ENCODE peak calls at places on chromosome 13, in five cellular contexts. G, S, O, L and F are unnamed samples. For H3K27me3, the result is how much of the 10 kb centered on the place peaks cover.

GRCh38 chr13:22801402-22802003 is 379.3 kb upstream of the SGCG start:
- DNase-seq in G (no peak), S (no peak), O (no peak), L (no peak), F (no peak)

GRCh38 chr13:96020155-96020575 is 33.0 kb downstream of the UGGT2 start:
- DNase-seq in G (no peak), S (peak), O (peak), L (no peak), F (no peak)

GRCh38 chr13:113977976-113978375 is 4.1 kb upstream of the C13orf46 start:
- DNase-seq in G (peak), S (no peak), O (no peak), L (no peak), F (no peak)

GRCh38 chr13:104011505-104012270 is 945.5 kb upstream of the SLC10A2 start:
- DNase-seq in G (peak), S (peak), O (peak), L (no peak), F (no peak)

GRCh38 chr13:113917096-113917495 is 53.2 kb upstream of the GAS6 start:
- DNase-seq in G (no peak), S (no peak), O (peak), L (no peak), F (no peak)

GRCh38 chr13:96141032-96141431 is 51.1 kb downstream of the HS6ST3 start:
- DNase-seq in G (no peak), S (peak), O (no peak), L (no peak), F (no peak)

GRCh38 chr13:31050486-31051400 is 111.0 kb downstream of the HSPH1 start:
- DNase-seq in G (no peak), S (peak), O (no peak), L (no peak), F (no peak)

GRCh38 chr13:113916330-113916815 is 52.5 kb upstream of the GAS6 start:
- DNase-seq in G (no peak), S (no peak), O (no peak), L (no peak), F (no peak)

GRCh38 chr13:40922437-40923040 is 96.6 kb downstream of the ELF1 start:
- DNase-seq in G (no peak), S (no peak), O (no peak), L (peak), F (no peak)

GRCh38 chr13:113980489-113981064 is 6.7 kb upstream of the C13orf46 start:
- DNase-seq in G (peak), S (no peak), O (no peak), L (no peak), F (no peak)

GRCh38 chr13:57630661-57631606 is 610 bp upstream of the PCDH17 start:
- DNase-seq in G (peak), S (peak), O (no peak), L (no peak), F (no peak)

GRCh38 chr13:40644838-40645620 is 21.4 kb downstream of the FOXO1 start:
- DNase-seq in G (no peak), S (no peak), O (no peak), L (no peak), F (no peak)

GRCh38 chr13:78323040-78323439 is 280.3 kb downstream of the POU4F1 start:
- DNase-seq in G (no peak), S (no peak), O (no peak), L (no peak), F (no peak)

GRCh38 chr13:75217949-75218348 is 264.0 kb downstream of the TBC1D4 start:
- DNase-seq in G (no peak), S (peak), O (no peak), L (no peak), F (no peak)

GRCh38 chr13:99894105-99894504 is 77.5 kb downstream of the ZIC5 start:
- DNase-seq in G (no peak), S (no peak), O (no peak), L (no peak), F (no peak)

GRCh38 chr13:99892189-99892588 is 79.4 kb downstream of the ZIC5 start:
- DNase-seq in G (no peak), S (no peak), O (no peak), L (no peak), F (no peak)

GRCh38 chr13:99894835-99895427 is 76.6 kb downstream of the ZIC5 start:
- DNase-seq in G (no peak), S (no peak), O (no peak), L (no peak), F (no peak)

GRCh38 chr13:99892866-99893504 is 78.6 kb downstream of the ZIC5 start:
- DNase-seq in G (no peak), S (no peak), O (no peak), L (no peak), F (no peak)

DNA sequence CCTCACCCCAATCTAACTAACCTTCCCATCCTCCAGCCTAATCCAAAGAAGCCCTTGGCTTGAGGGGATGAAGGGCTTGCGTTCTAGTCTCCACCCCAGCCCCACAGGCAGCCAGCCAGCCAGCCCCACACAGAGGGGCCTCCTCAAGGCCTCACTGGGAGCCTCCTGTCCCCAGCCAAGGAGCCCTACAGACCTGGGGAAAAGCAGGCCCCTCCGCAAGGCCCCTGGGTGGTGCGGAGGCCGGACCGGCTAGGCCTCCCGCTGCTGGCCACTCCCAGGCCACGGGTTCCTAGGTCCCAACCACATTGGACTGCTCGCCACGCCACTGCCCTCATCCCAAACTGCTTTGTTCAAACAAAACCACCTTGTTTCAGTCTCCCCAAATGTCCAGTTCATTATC is 78.0 kb downstream of the ZIC5 start:
- DNase-seq in G (no peak), S (no peak), O (no peak), L (no peak), F (no peak)
- H3K27me3 ChIP-seq in G (under half), S (under half), O (under half), L (half or more), F (under half)

GRCh38 chr13:36673838-36674326 is at the start of gene SERTM1:
- DNase-seq in G (peak), S (no peak), O (no peak), L (peak), F (peak)

GRCh38 chr13:36674337-36675212 is 755 bp downstream of the SERTM1 start:
- DNase-seq in G (no peak), S (no peak), O (no peak), L (no peak), F (no peak)

GRCh38 chr13:36675213-36675536 is 1.4 kb downstream of the SERTM1 start:
- DNase-seq in G (no peak), S (no peak), O (no peak), L (no peak), F (no peak)

DNA sequence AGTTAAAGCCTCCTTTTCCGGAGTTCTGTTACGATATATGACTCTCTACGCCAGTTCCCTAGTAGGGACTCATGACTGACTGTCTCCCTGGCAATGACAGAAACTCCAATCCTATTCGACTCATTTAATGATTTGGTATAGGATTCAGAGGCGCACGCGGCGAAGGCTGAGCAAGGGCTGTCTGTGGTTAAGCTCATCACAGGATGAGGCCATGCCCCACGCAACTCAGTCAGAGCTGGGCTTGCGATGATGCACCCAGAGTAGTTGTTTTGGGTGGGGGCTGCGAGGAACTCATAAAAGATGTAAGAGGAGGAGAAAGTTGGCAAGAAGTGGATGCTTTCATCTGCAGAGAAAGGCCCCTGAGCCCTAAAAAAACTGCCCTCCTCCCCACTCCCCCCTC is 468 bp upstream of the SERTM1 start:
- DNase-seq in G (no peak), S (no peak), O (no peak), L (no peak), F (no peak)
- H3K27me3 ChIP-seq in G (under half), S (under half), O (under half), L (under half), F (under half)

GRCh38 chr13:26046639-26047038 is 5.2 kb downstream of the SHISA2 start:
- DNase-seq in G (no peak), S (no peak), O (no peak), L (no peak), F (no peak)
- H3K27me3 ChIP-seq in G (under half), S (under half), O (under half), L (half or more), F (under half)

DNA sequence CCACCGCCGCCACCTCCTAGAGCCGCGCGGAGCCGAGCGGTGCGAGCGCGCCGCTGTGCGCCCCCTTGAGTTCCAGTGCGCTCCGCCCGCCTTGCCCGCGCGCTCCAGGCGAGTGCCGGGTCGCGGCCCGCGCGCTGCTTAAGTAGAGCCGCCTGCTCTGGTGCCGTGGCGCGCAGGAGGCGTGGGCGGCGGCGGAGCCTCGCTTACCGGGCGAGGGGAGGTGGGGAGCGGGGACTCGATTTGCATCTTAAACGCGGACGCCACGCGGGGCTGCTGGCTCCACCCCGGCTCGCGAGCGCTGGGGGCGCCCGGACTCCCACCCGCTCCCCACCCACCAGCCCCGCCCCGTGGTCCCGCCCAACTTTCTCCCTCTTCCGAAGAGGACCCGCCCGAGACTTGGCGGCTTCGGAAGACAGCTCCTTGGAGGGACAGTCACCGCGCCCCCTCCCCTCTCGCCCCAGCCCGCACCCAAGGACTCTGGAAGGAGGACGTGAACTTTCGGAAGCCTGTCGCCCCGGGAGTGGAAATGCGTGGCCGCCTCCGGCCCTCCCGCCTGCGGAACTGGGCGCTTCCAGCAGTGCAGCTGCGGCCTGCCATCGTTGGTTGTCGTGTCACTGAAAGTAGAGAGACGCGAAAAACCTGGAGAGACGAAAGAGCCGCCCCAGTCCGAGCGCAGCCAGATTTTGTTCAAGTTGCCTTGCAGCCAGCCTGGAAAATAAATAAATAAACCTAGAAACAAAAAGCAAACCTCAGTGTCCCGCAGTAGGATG is at the start of gene KCTD12:
- DNase-seq in G (peak), S (peak), O (peak), L (peak), F (peak)
- H3K27me3 ChIP-seq in G (under half), S (under half), O (under half), L (under half), F (under half)

DNA sequence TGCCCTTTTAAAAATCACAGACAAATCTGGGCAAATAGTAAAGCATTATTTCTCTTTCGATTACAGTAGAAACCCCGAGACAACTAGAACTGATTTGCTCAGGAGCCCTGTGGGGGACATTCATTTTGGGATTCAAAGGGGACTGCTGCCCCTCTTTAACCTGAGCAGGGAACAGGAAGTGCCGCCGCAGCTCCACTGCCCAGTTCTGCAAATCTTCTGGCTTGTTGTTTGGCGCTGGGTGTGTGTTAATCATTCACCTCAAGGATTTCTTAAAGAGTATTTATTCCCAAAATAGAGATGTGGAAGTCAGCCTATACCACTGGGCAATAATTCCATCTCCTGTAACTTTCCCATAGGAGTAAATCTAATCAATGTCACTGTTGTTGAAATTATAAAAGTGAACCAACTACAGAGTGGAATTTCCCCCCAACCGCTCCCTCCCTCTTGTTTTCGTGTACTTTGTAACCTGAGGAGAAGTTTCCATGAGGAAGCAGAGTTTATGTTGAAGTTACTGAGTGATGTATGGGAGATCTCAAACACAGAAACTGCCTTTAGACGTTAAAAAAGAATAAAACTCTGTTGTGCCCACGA is 515.8 kb downstream of the KLF12 start:
- DNase-seq in G (no peak), S (peak), O (peak), L (no peak), F (no peak)
- H3K27me3 ChIP-seq in G (under half), S (under half), O (under half), L (under half), F (under half)

DNA sequence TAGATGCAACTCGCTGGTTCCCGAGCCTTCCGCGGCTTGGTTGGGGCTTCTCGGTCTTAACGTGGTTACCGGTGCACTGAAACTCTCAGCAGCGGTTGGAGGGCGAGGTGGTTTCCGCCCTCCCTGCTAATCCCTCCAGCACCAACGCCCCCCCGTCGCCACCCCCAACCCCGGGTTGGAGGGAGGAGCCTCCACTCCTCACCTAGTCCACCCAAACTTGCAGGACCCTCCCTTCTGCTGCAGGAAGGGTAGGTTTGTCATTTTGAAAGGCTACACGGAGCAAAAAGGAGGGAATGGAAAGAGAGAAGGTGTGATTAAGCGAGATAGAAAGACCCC is 465.0 kb downstream of the ITGBL1 start:
- DNase-seq in G (no peak), S (no peak), O (no peak), L (no peak), F (no peak)
- H3K27me3 ChIP-seq in G (under half), S (half or more), O (under half), L (half or more), F (half or more)

GRCh38 chr13:105452895-105453294 is 1082.6 kb downstream of the EFNB2 start:
- DNase-seq in G (no peak), S (peak), O (no peak), L (no peak), F (no peak)
- H3K27me3 ChIP-seq in G (under half), S (under half), O (under half), L (under half), F (under half)

GRCh38 chr13:27971236-27971645 is 2.1 kb upstream of the CDX2 start:
- DNase-seq in G (no peak), S (no peak), O (peak), L (no peak), F (no peak)
- H3K27me3 ChIP-seq in G (half or more), S (under half), O (half or more), L (half or more), F (under half)

GRCh38 chr13:112061367-112062046 is 5.4 kb upstream of the SOX1 start:
- DNase-seq in G (no peak), S (no peak), O (no peak), L (no peak), F (no peak)
- H3K27me3 ChIP-seq in G (half or more), S (under half), O (half or more), L (half or more), F (under half)

GRCh38 chr13:39107484-39108040 is 69.3 kb downstream of the NHLRC3 start:
- DNase-seq in G (no peak), S (no peak), O (no peak), L (no peak), F (no peak)
- H3K27me3 ChIP-seq in G (under half), S (half or more), O (under half), L (under half), F (under half)